ENCODE peak calls at places on chromosomes 13 and 19, in eight cellular contexts. One of them, this sample, is unnamed.

GRCh38 chr19:42531313-42531712 is 3.0 kb upstream of the CEACAM1 start:
- DNase-seq in mesothelial cell of epicardium: peak
- DNase-seq in skeletal muscle cell: no peak
- DNase-seq in neural crest cell: no peak
- DNase-seq in GM03348: no peak
- DNase-seq in IMR-90: no peak
- DNase-seq in AML-193: no peak
- DNase-seq in uterus: no peak
- DNase-seq in this sample: no peak

GRCh38 chr19:7662657-7663056 is 6.2 kb upstream of the RETN start:
- DNase-seq in mesothelial cell of epicardium: no peak
- DNase-seq in skeletal muscle cell: no peak
- DNase-seq in neural crest cell: no peak
- DNase-seq in GM03348: no peak
- DNase-seq in IMR-90: no peak
- DNase-seq in AML-193: no peak
- DNase-seq in uterus: no peak
- DNase-seq in this sample: no peak

GRCh38 chr13:49400755-49401659 is 42.9 kb downstream of the CAB39L start:
- DNase-seq in mesothelial cell of epicardium: no peak
- DNase-seq in skeletal muscle cell: no peak
- DNase-seq in neural crest cell: no peak
- DNase-seq in GM03348: peak
- DNase-seq in IMR-90: peak
- DNase-seq in AML-193: no peak
- DNase-seq in uterus: peak
- DNase-seq in this sample: no peak

GRCh38 chr13:106028916-106029315 is 506.5 kb downstream of the EFNB2 start:
- DNase-seq in mesothelial cell of epicardium: no peak
- DNase-seq in skeletal muscle cell: no peak
- DNase-seq in neural crest cell: no peak
- DNase-seq in GM03348: no peak
- DNase-seq in IMR-90: no peak
- DNase-seq in AML-193: no peak
- DNase-seq in uterus: no peak
- DNase-seq in this sample: no peak

GRCh38 chr13:28037399-28037798 is 48.9 kb upstream of the URAD start:
- DNase-seq in mesothelial cell of epicardium: no peak
- DNase-seq in skeletal muscle cell: no peak
- DNase-seq in neural crest cell: no peak
- DNase-seq in GM03348: peak
- DNase-seq in IMR-90: peak
- DNase-seq in AML-193: no peak
- DNase-seq in uterus: no peak
- DNase-seq in this sample: no peak

GRCh38 chr19:16266586-16266942 is 58.1 kb upstream of the KLF2 start:
- DNase-seq in mesothelial cell of epicardium: no peak
- DNase-seq in skeletal muscle cell: no peak
- DNase-seq in neural crest cell: no peak
- DNase-seq in GM03348: no peak
- DNase-seq in IMR-90: no peak
- DNase-seq in AML-193: no peak
- DNase-seq in uterus: no peak
- DNase-seq in this sample: no peak

GRCh38 chr19:47021536-47022139 is 2.0 kb downstream of the NPAS1 start:
- DNase-seq in mesothelial cell of epicardium: no peak
- DNase-seq in skeletal muscle cell: no peak
- DNase-seq in neural crest cell: no peak
- DNase-seq in GM03348: peak
- DNase-seq in IMR-90: no peak
- DNase-seq in AML-193: no peak
- DNase-seq in uterus: no peak
- DNase-seq in this sample: no peak

GRCh38 chr19:55437410-55437809 is 5.7 kb downstream of the SHISA7 start:
- DNase-seq in mesothelial cell of epicardium: peak
- DNase-seq in skeletal muscle cell: no peak
- DNase-seq in neural crest cell: peak
- DNase-seq in GM03348: peak
- DNase-seq in IMR-90: peak
- DNase-seq in AML-193: peak
- DNase-seq in uterus: no peak
- DNase-seq in this sample: no peak

GRCh38 chr19:15283141-15283885 is 49.0 kb downstream of the BRD4 start:
- DNase-seq in mesothelial cell of epicardium: no peak
- DNase-seq in skeletal muscle cell: no peak
- DNase-seq in neural crest cell: no peak
- DNase-seq in GM03348: peak
- DNase-seq in IMR-90: peak
- DNase-seq in AML-193: no peak
- DNase-seq in uterus: no peak
- DNase-seq in this sample: no peak

GRCh38 chr13:37701972-37702371 is 103.4 kb upstream of the POSTN start:
- DNase-seq in mesothelial cell of epicardium: no peak
- DNase-seq in skeletal muscle cell: peak
- DNase-seq in neural crest cell: no peak
- DNase-seq in GM03348: peak
- DNase-seq in IMR-90: peak
- DNase-seq in AML-193: no peak
- DNase-seq in uterus: peak
- DNase-seq in this sample: peak

GRCh38 chr13:31818236-31818635 is 78.9 kb downstream of the RXFP2 start:
- DNase-seq in mesothelial cell of epicardium: no peak
- DNase-seq in skeletal muscle cell: no peak
- DNase-seq in neural crest cell: no peak
- DNase-seq in GM03348: no peak
- DNase-seq in IMR-90: no peak
- DNase-seq in AML-193: no peak
- DNase-seq in uterus: no peak
- DNase-seq in this sample: no peak

GRCh38 chr19:35090160-35090794 is 25.3 kb upstream of the FXYD3 start:
- DNase-seq in mesothelial cell of epicardium: peak
- DNase-seq in skeletal muscle cell: no peak
- DNase-seq in neural crest cell: peak
- DNase-seq in GM03348: peak
- DNase-seq in IMR-90: peak
- DNase-seq in AML-193: peak
- DNase-seq in uterus: peak
- DNase-seq in this sample: peak

GRCh38 chr13:96104516-96104915 is 14.6 kb downstream of the HS6ST3 start:
- DNase-seq in mesothelial cell of epicardium: no peak
- DNase-seq in skeletal muscle cell: no peak
- DNase-seq in neural crest cell: no peak
- DNase-seq in GM03348: no peak
- DNase-seq in IMR-90: no peak
- DNase-seq in AML-193: no peak
- DNase-seq in uterus: no peak
- DNase-seq in this sample: no peak

GRCh38 chr13:53150568-53150967 is 122.0 kb downstream of the OLFM4 start:
- DNase-seq in mesothelial cell of epicardium: no peak
- DNase-seq in skeletal muscle cell: no peak
- DNase-seq in neural crest cell: no peak
- DNase-seq in GM03348: no peak
- DNase-seq in IMR-90: no peak
- DNase-seq in AML-193: no peak
- DNase-seq in uterus: no peak
- DNase-seq in this sample: no peak

GRCh38 chr13:22143671-22144070 is 472.8 kb downstream of the FGF9 start:
- DNase-seq in mesothelial cell of epicardium: no peak
- DNase-seq in skeletal muscle cell: no peak
- DNase-seq in neural crest cell: no peak
- DNase-seq in GM03348: no peak
- DNase-seq in IMR-90: no peak
- DNase-seq in AML-193: no peak
- DNase-seq in uterus: no peak
- DNase-seq in this sample: no peak

GRCh38 chr19:3250675-3251074 is 26.2 kb downstream of the CELF5 start:
- DNase-seq in mesothelial cell of epicardium: no peak
- DNase-seq in skeletal muscle cell: no peak
- DNase-seq in neural crest cell: no peak
- DNase-seq in GM03348: peak
- DNase-seq in IMR-90: no peak
- DNase-seq in AML-193: peak
- DNase-seq in uterus: no peak
- DNase-seq in this sample: no peak

GRCh38 chr19:43636121-43636683 is 3.4 kb downstream of the CADM4 start:
- DNase-seq in mesothelial cell of epicardium: no peak
- DNase-seq in skeletal muscle cell: no peak
- DNase-seq in neural crest cell: no peak
- DNase-seq in GM03348: no peak
- DNase-seq in IMR-90: no peak
- DNase-seq in AML-193: no peak
- DNase-seq in uterus: no peak
- DNase-seq in this sample: no peak

GRCh38 chr13:35208587-35208986 is 266.5 kb downstream of the NBEA start:
- DNase-seq in mesothelial cell of epicardium: no peak
- DNase-seq in skeletal muscle cell: no peak
- DNase-seq in neural crest cell: no peak
- DNase-seq in GM03348: peak
- DNase-seq in IMR-90: no peak
- DNase-seq in AML-193: no peak
- DNase-seq in uterus: no peak
- DNase-seq in this sample: no peak

GRCh38 chr19:765179-765738 is 14.3 kb downstream of the MISP start:
- DNase-seq in mesothelial cell of epicardium: no peak
- DNase-seq in skeletal muscle cell: no peak
- DNase-seq in neural crest cell: no peak
- DNase-seq in GM03348: no peak
- DNase-seq in IMR-90: no peak
- DNase-seq in AML-193: no peak
- DNase-seq in uterus: no peak
- DNase-seq in this sample: no peak

GRCh38 chr13:113151745-113152707 is 6.4 kb upstream of the PROZ start:
- DNase-seq in mesothelial cell of epicardium: no peak
- DNase-seq in skeletal muscle cell: peak
- DNase-seq in neural crest cell: no peak
- DNase-seq in GM03348: peak
- DNase-seq in IMR-90: peak
- DNase-seq in AML-193: no peak
- DNase-seq in uterus: peak
- DNase-seq in this sample: no peak

GRCh38 chr13:27622881-27623280 is 1.2 kb downstream of the POLR1D start:
- DNase-seq in mesothelial cell of epicardium: no peak
- DNase-seq in skeletal muscle cell: no peak
- DNase-seq in neural crest cell: no peak
- DNase-seq in GM03348: no peak
- DNase-seq in IMR-90: no peak
- DNase-seq in AML-193: no peak
- DNase-seq in uterus: no peak
- DNase-seq in this sample: no peak

GRCh38 chr13:80359459-80360297 is 18.8 kb upstream of the SPRY2 start:
- DNase-seq in mesothelial cell of epicardium: no peak
- DNase-seq in skeletal muscle cell: no peak
- DNase-seq in neural crest cell: peak
- DNase-seq in GM03348: peak
- DNase-seq in IMR-90: no peak
- DNase-seq in AML-193: no peak
- DNase-seq in uterus: no peak
- DNase-seq in this sample: no peak

GRCh38 chr13:59356607-59357006 is 807.1 kb downstream of the DIAPH3 start:
- DNase-seq in mesothelial cell of epicardium: peak
- DNase-seq in skeletal muscle cell: peak
- DNase-seq in neural crest cell: no peak
- DNase-seq in GM03348: no peak
- DNase-seq in IMR-90: peak
- DNase-seq in AML-193: peak
- DNase-seq in uterus: peak
- DNase-seq in this sample: no peak

GRCh38 chr19:1469936-1470863 is 8.8 kb downstream of the C19orf25 start:
- DNase-seq in mesothelial cell of epicardium: no peak
- DNase-seq in skeletal muscle cell: no peak
- DNase-seq in neural crest cell: no peak
- DNase-seq in GM03348: peak
- DNase-seq in IMR-90: no peak
- DNase-seq in AML-193: no peak
- DNase-seq in uterus: no peak
- DNase-seq in this sample: no peak

GRCh38 chr13:78732445-78733017 is 73.6 kb upstream of the OBI1 start:
- DNase-seq in mesothelial cell of epicardium: no peak
- DNase-seq in skeletal muscle cell: no peak
- DNase-seq in neural crest cell: no peak
- DNase-seq in GM03348: no peak
- DNase-seq in IMR-90: no peak
- DNase-seq in AML-193: no peak
- DNase-seq in uterus: no peak
- DNase-seq in this sample: no peak

GRCh38 chr13:61833228-61833627 is 417.6 kb upstream of the PCDH20 start:
- DNase-seq in mesothelial cell of epicardium: no peak
- DNase-seq in skeletal muscle cell: no peak
- DNase-seq in neural crest cell: no peak
- DNase-seq in GM03348: no peak
- DNase-seq in IMR-90: no peak
- DNase-seq in AML-193: no peak
- DNase-seq in uterus: no peak
- DNase-seq in this sample: no peak